ENCODE peak calls at places on chromosomes 2 and 18, in nine cellular contexts. Q is IMR-90, I is heart left ventricle, W is H54, Z is stomach, K is sigmoid colon, D is NB4, F is A549, T is adrenal gland. Y is an unnamed sample.

GRCh38 chr2:19287324-19287723 is 71.1 kb downstream of the OSR1 start:
- DNase-seq in Q (peak), I (no peak), W (no peak), Z (no peak), K (no peak), D (no peak), F (no peak), T (no peak), Y (no peak)

GRCh38 chr2:68714866-68715265 is 19.7 kb upstream of the ARHGAP25 start:
- DNase-seq in Q (no peak), I (peak), W (no peak), Z (peak), K (peak), D (peak), F (no peak), T (peak), Y (peak)

GRCh38 chr2:127683056-127683455 is 7.7 kb upstream of the LIMS2 start:
- DNase-seq in Q (no peak), I (no peak), W (no peak), Z (no peak), K (peak), D (no peak), F (no peak), T (no peak), Y (no peak)

GRCh38 chr2:149329470-149330126 is 789 bp upstream of the LYPD6 start:
- DNase-seq in Q (peak), I (peak), W (peak), Z (peak), K (peak), D (peak), F (peak), T (no peak), Y (no peak)

GRCh38 chr18:10560457-10561045 is 34.7 kb downstream of the NAPG start:
- DNase-seq in Q (peak), I (peak), W (peak), Z (peak), K (peak), D (peak), F (peak), T (peak), Y (peak)

GRCh38 chr2:134558208-134558890 is 160.5 kb downstream of the TMEM163 start:
- DNase-seq in Q (no peak), I (no peak), W (no peak), Z (no peak), K (no peak), D (no peak), F (no peak), T (no peak), Y (no peak)

GRCh38 chr2:11370377-11371098 is 26.1 kb upstream of the ROCK2 start:
- DNase-seq in Q (peak), I (no peak), W (no peak), Z (peak), K (no peak), D (no peak), F (peak), T (no peak), Y (no peak)

GRCh38 chr2:152920846-152921245 is 202.4 kb downstream of the ARL6IP6 start:
- DNase-seq in Q (no peak), I (no peak), W (peak), Z (no peak), K (peak), D (no peak), F (no peak), T (no peak), Y (no peak)

GRCh38 chr2:11647834-11648600 is 22.0 kb downstream of the NTSR2 start:
- DNase-seq in Q (no peak), I (no peak), W (no peak), Z (no peak), K (no peak), D (no peak), F (no peak), T (no peak), Y (no peak)

GRCh38 chr2:20958176-20958575 is 85.7 kb downstream of the APOB start:
- DNase-seq in Q (no peak), I (no peak), W (no peak), Z (no peak), K (no peak), D (no peak), F (no peak), T (no peak), Y (no peak)

GRCh38 chr2:208945719-208946280 is 478.0 kb upstream of the MAP2 start:
- DNase-seq in Q (no peak), I (no peak), W (no peak), Z (no peak), K (no peak), D (no peak), F (no peak), T (no peak), Y (no peak)

GRCh38 chr2:43424262-43425207 is 171.3 kb downstream of the THADA start:
- DNase-seq in Q (no peak), I (no peak), W (no peak), Z (no peak), K (no peak), D (peak), F (no peak), T (no peak), Y (no peak)

GRCh38 chr2:17706845-17707244 is 46.8 kb downstream of the SMC6 start:
- DNase-seq in Q (no peak), I (no peak), W (no peak), Z (no peak), K (no peak), D (no peak), F (no peak), T (no peak), Y (no peak)

GRCh38 chr2:211867845-211868361 is 670.7 kb downstream of the ERBB4 start:
- DNase-seq in Q (peak), I (no peak), W (no peak), Z (no peak), K (no peak), D (no peak), F (no peak), T (no peak), Y (no peak)

GRCh38 chr2:172555522-172556283 is at the start of gene PDK1:
- DNase-seq in Q (peak), I (peak), W (peak), Z (peak), K (peak), D (peak), F (peak), T (peak), Y (peak)
- TF ChIP-seq POLR2A in Q (peak), I (no peak), W (peak), Z (no peak), K (no peak), D (peak), F (peak), T (peak), Y (peak)

GRCh38 chr2:190662754-190663153 is 13.9 kb downstream of the NAB1 start:
- DNase-seq in Q (no peak), I (no peak), W (no peak), Z (no peak), K (no peak), D (no peak), F (no peak), T (no peak), Y (no peak)
- TF ChIP-seq POLR2A in Q (no peak), I (no peak), W (no peak), Z (no peak), K (no peak), D (no peak), F (no peak), T (no peak), Y (no peak)

GRCh38 chr2:27952070-27952469 is 61.5 kb downstream of the BABAM2 start:
- DNase-seq in Q (no peak), I (no peak), W (no peak), Z (no peak), K (no peak), D (no peak), F (no peak), T (no peak), Y (no peak)
- TF ChIP-seq POLR2A in Q (no peak), I (no peak), W (no peak), Z (no peak), K (no peak), D (no peak), F (no peak), T (no peak), Y (no peak)

DNA sequence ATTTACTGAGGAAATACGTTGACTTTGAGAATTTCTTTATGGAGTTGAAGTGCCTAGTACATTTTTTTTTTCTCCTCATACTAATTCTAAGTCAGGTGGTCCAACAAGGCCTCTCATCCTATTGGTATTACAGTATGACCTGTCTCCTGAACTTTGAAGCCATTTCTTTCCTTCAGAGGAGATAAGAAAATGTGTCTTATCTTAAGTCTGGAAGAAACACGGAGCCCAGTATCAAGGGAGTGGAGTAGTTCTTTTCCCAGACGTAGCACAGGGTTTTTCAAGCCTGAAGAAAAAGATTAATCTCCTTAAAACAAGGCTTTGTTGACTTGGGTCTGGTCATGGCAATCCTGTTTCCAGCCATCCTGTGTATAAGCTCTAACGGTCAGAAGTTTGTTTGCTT is 11.6 kb upstream of the CPS1 start:
- DNase-seq in Q (no peak), I (no peak), W (no peak), Z (no peak), K (no peak), D (no peak), F (no peak), T (no peak), Y (no peak)
- TF ChIP-seq POLR2A in Q (no peak), I (no peak), W (no peak), Z (no peak), K (no peak), D (no peak), F (no peak), T (no peak), Y (no peak)

DNA sequence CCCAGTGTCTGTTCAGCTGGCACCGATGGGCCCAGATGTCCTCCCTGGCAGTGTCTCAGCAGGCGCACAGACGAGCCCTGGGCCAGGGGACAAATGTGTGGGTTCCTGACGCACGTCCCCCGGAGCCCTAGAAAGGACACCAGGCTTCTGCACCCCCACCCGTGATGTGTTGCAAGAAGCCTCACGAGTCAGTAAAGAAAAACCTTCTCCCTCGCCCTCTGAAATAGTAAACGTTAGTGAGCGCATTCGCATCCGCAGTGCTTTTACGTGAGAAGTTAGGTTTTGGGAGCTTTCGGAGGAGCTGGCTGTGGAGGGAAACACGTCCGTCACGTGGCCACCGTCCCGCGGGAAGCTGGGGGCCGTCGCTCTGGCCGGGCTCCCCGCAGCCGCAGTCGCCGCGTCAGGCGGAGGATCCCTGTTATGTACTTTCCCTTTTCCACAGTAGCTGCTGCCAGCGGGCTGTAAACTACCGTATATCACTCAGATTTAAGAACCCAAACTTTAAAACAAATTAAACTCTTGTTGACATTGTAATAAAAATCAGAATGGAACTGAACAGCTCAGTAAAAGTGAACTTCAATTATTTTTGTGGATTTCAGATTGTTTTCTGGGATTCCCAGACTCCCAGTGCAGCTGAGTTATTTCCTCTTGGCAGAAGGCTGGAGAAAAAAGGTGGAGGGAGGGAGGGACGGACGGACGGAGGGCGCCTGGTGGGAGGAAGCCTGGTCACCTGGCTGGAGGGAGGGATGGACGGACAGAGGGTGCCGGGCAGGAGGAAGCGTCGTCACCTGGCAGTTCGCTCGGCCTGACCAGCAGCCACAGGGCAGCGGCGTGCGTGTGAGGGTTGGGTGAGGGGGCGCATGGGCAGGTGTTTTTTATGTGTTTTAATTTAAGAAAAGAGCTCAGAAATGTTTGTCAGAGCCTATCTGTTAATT is 112.1 kb downstream of the NFATC1 start:
- DNase-seq in Q (peak), I (peak), W (no peak), Z (peak), K (peak), D (peak), F (no peak), T (peak), Y (peak)
- TF ChIP-seq POLR2A in Q (no peak), I (no peak), W (no peak), Z (no peak), K (no peak), D (no peak), F (no peak), T (no peak), Y (peak)

Y was measured in erythroblast.